ENCODE peak calls at places on chromosome 1, in nine cellular contexts. One of them, this sample, is unnamed.

GRCh38 chr1:88150330-88150729 is 533.7 kb upstream of the PKN2 start:
- DNase-seq in skeletal muscle cell: no peak
- DNase-seq in left lobe of liver: no peak
- DNase-seq in IMR-90: no peak
- DNase-seq in substantia nigra: no peak
- DNase-seq in cardiac fibroblast: no peak
- DNase-seq in bronchial epithelial cell: no peak
- DNase-seq in endothelial cell: no peak
- DNase-seq in HTR-8/SVneo: no peak
- DNase-seq in this sample: no peak

GRCh38 chr1:61950418-61950817 is 208.1 kb downstream of the PATJ start:
- DNase-seq in left lobe of liver: no peak
- DNase-seq in HTR-8/SVneo: peak
- DNase-seq in endothelial cell: no peak
- DNase-seq in bronchial epithelial cell: peak
- DNase-seq in skeletal muscle cell: no peak
- DNase-seq in IMR-90: no peak
- DNase-seq in cardiac fibroblast: peak
- DNase-seq in substantia nigra: no peak
- DNase-seq in this sample: peak

GRCh38 chr1:68453060-68453665 is 3.4 kb upstream of the RPE65 start:
- DNase-seq in IMR-90: peak
- DNase-seq in skeletal muscle cell: no peak
- DNase-seq in HTR-8/SVneo: no peak
- DNase-seq in left lobe of liver: no peak
- DNase-seq in cardiac fibroblast: no peak
- DNase-seq in endothelial cell: no peak
- DNase-seq in bronchial epithelial cell: peak
- DNase-seq in substantia nigra: no peak
- DNase-seq in this sample: peak

GRCh38 chr1:1975535-1975934 is 28.1 kb downstream of the CFAP74 start:
- DNase-seq in substantia nigra: no peak
- DNase-seq in left lobe of liver: no peak
- DNase-seq in HTR-8/SVneo: no peak
- DNase-seq in skeletal muscle cell: no peak
- DNase-seq in cardiac fibroblast: no peak
- DNase-seq in IMR-90: no peak
- DNase-seq in bronchial epithelial cell: no peak
- DNase-seq in endothelial cell: no peak
- DNase-seq in this sample: no peak

GRCh38 chr1:21916447-21917240 is 20.5 kb downstream of the HSPG2 start:
- DNase-seq in cardiac fibroblast: no peak
- DNase-seq in bronchial epithelial cell: no peak
- DNase-seq in endothelial cell: no peak
- DNase-seq in IMR-90: no peak
- DNase-seq in skeletal muscle cell: no peak
- DNase-seq in left lobe of liver: no peak
- DNase-seq in HTR-8/SVneo: no peak
- DNase-seq in substantia nigra: no peak
- DNase-seq in this sample: no peak

GRCh38 chr1:80509965-80510522 is 1290.7 kb upstream of the ADGRL2 start:
- DNase-seq in endothelial cell: no peak
- DNase-seq in skeletal muscle cell: no peak
- DNase-seq in IMR-90: no peak
- DNase-seq in HTR-8/SVneo: no peak
- DNase-seq in bronchial epithelial cell: no peak
- DNase-seq in left lobe of liver: no peak
- DNase-seq in cardiac fibroblast: no peak
- DNase-seq in substantia nigra: no peak
- DNase-seq in this sample: no peak

GRCh38 chr1:172352435-172352834 is 68.0 kb upstream of the C1orf105 start:
- DNase-seq in substantia nigra: no peak
- DNase-seq in left lobe of liver: no peak
- DNase-seq in skeletal muscle cell: no peak
- DNase-seq in HTR-8/SVneo: no peak
- DNase-seq in endothelial cell: no peak
- DNase-seq in bronchial epithelial cell: peak
- DNase-seq in cardiac fibroblast: peak
- DNase-seq in IMR-90: peak
- DNase-seq in this sample: peak

GRCh38 chr1:40668769-40669525 is 3.5 kb upstream of the RIMS3 start:
- DNase-seq in skeletal muscle cell: no peak
- DNase-seq in left lobe of liver: peak
- DNase-seq in IMR-90: peak
- DNase-seq in HTR-8/SVneo: peak
- DNase-seq in cardiac fibroblast: peak
- DNase-seq in endothelial cell: peak
- DNase-seq in bronchial epithelial cell: peak
- DNase-seq in substantia nigra: peak
- DNase-seq in this sample: peak

GRCh38 chr1:66533804-66534745 is at the start of gene SGIP1:
- DNase-seq in bronchial epithelial cell: peak
- DNase-seq in IMR-90: peak
- DNase-seq in substantia nigra: peak
- DNase-seq in cardiac fibroblast: peak
- DNase-seq in endothelial cell: peak
- DNase-seq in HTR-8/SVneo: peak
- DNase-seq in skeletal muscle cell: peak
- DNase-seq in left lobe of liver: no peak
- DNase-seq in this sample: peak

GRCh38 chr1:4729108-4729506 is 74.7 kb downstream of the AJAP1 start:
- DNase-seq in cardiac fibroblast: no peak
- DNase-seq in HTR-8/SVneo: no peak
- DNase-seq in bronchial epithelial cell: no peak
- DNase-seq in substantia nigra: no peak
- DNase-seq in endothelial cell: no peak
- DNase-seq in IMR-90: no peak
- DNase-seq in skeletal muscle cell: no peak
- DNase-seq in left lobe of liver: no peak
- DNase-seq in this sample: no peak

GRCh38 chr1:225449774-225450173 is 21.9 kb upstream of the LBR start:
- DNase-seq in IMR-90: no peak
- DNase-seq in substantia nigra: no peak
- DNase-seq in bronchial epithelial cell: no peak
- DNase-seq in skeletal muscle cell: no peak
- DNase-seq in HTR-8/SVneo: no peak
- DNase-seq in endothelial cell: no peak
- DNase-seq in cardiac fibroblast: no peak
- DNase-seq in left lobe of liver: no peak
- DNase-seq in this sample: no peak

This sample was measured in ELR.